ENCODE peak calls at places on chromosomes 4 and X, in four cellular contexts. N is cardiac muscle cell, W is tibial nerve, Z is suprapubic skin. O is an unnamed sample.

GRCh38 chrX:15235001-15235400 is 34.9 kb downstream of the ASB9 start:
- DNase-seq in Z (no peak), N (no peak), W (no peak), O (no peak)

GRCh38 chrX:44904542-44905115 is 31.6 kb downstream of the KDM6A start:
- DNase-seq in Z (no peak), N (no peak), W (no peak), O (no peak)

GRCh38 chr4:121599049-121599448 is 97.7 kb downstream of the ANXA5 start:
- DNase-seq in N (no peak), W (no peak), Z (no peak), O (no peak)

GRCh38 chr4:7774301-7775019 is 165.2 kb downstream of the AFAP1 start:
- DNase-seq in W (no peak), N (no peak), Z (peak; percentile 18), O (no peak)

GRCh38 chr4:64682946-64683345 is 273.7 kb upstream of the TECRL start:
- DNase-seq in W (no peak), N (no peak), Z (no peak), O (no peak)

GRCh38 chr4:1092026-1092982 is 21.1 kb downstream of the RNF212 start:
- DNase-seq in W (no peak), N (no peak), Z (peak; percentile 44), O (no peak)

GRCh38 chr4:140049024-140049923 is 104.7 kb downstream of the MAML3 start:
- DNase-seq in W (no peak), Z (no peak), N (peak; percentile 67), O (no peak)

GRCh38 chr4:40247350-40247749 is 50.5 kb downstream of the RHOH start:
- DNase-seq in N (no peak), Z (no peak), W (no peak), O (no peak)

GRCh38 chrX:138128025-138128671 is 562.2 kb downstream of the ZIC3 start:
- DNase-seq in N (peak; percentile 47), Z (no peak), W (no peak), O (no peak)

GRCh38 chr4:182219400-182219799 is 23.8 kb upstream of the TENM3 start:
- DNase-seq in N (no peak), W (no peak), Z (no peak), O (no peak)

GRCh38 chr4:30941641-30942040 is 221.5 kb downstream of the PCDH7 start:
- DNase-seq in N (no peak), Z (no peak), W (no peak), O (no peak)

GRCh38 chr4:30943356-30943755 is 223.2 kb downstream of the PCDH7 start:
- DNase-seq in N (no peak), W (no peak), Z (no peak), O (no peak)

GRCh38 chr4:30939684-30940083 is 219.5 kb downstream of the PCDH7 start:
- DNase-seq in Z (no peak), W (no peak), N (no peak), O (no peak)

DNA sequence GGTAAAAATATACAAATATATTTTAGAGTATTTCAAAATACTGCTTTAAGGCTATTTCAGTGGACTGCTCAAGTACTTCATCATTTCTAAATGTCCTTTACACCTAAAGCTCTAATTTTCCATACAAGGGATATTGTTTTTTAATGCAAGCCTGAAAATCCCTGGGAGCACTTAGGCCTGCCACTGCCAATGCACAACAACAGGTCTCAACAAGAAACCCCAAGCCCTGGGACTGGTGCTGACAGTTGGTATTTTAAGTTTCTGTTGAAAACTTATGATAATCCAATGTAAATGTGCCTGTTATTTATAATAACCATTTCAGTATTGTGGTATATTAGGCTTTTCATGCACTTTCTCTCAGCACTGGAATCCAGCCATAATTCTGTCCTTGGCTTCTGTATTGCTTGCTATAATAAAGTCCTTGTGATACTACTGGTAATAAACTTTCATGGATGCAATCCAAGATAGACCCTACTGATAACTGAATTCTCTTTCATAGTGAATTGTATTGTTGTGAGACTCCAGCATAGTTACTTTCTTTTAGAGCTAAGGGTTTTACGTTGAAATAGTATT is 218.9 kb downstream of the PCDH7 start:
- DNase-seq in Z (no peak), N (no peak), W (no peak), O (no peak)
- TF ChIP-seq CTCF in Z (no peak), N (no peak), W (no peak), O (no peak)

DNA sequence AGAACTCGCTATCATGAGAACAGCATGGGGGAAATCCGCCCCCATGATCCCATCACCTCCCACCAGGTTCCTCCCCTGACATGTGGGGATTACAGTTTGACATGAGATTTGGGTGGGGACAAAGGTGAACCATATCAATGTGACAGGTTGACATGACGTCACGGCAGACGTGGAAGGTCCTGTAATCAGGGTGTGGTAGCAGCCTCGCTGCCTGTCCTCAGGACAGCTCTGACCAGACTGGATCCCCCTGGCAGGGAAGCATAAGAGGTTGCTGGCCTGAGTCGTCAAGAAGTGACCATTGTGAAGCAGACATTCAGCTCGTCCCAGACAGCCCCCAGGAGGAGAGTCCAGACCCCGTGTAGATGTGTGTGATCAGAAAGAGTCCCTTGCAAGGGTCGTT is 104.6 kb downstream of the TNIP2 start:
- DNase-seq in N (no peak), W (no peak), Z (no peak), O (no peak)
- H3K36me3 ChIP-seq in N (peaks cover 23% of the 10 kb centered on the region), W (no peaks in the 10 kb centered on the region), Z (peaks cover 55% of the 10 kb centered on the region), O (peaks cover 43% of the 10 kb centered on the region)

GRCh38 chr4:77818077-77818666 is 996 bp downstream of the CNOT6L start:
- DNase-seq in Z (peak; percentile 77), N (peak; percentile 73), W (peak; percentile 50), O (peak; percentile 73)
- TF ChIP-seq CTCF in Z (peak; percentile 51), N (peak; percentile 63), W (peak; percentile 4), O (peak; percentile 26)

GRCh38 chr4:77065382-77065781 is 10.4 kb downstream of the CCNI start:
- DNase-seq in W (no peak), Z (no peak), N (no peak), O (no peak)

GRCh38 chr4:77062856-77063255 is 12.9 kb downstream of the CCNI start:
- DNase-seq in N (no peak), Z (no peak), W (no peak), O (no peak)
- H3K36me3 ChIP-seq in N (peaks cover 55% of the 10 kb centered on the region), Z (peaks cover 50% of the 10 kb centered on the region), W (no peaks in the 10 kb centered on the region), O (peaks cover 17% of the 10 kb centered on the region)

GRCh38 chr4:148978301-148978700 is 536.1 kb upstream of the NR3C2 start:
- DNase-seq in Z (no peak), N (no peak), W (no peak), O (no peak)

GRCh38 chr4:148982200-148982599 is 540.0 kb upstream of the NR3C2 start:
- DNase-seq in W (no peak), N (no peak), Z (no peak), O (no peak)

GRCh38 chr4:148984951-148985350 is 542.7 kb upstream of the NR3C2 start:
- DNase-seq in Z (no peak), N (no peak), W (no peak), O (no peak)

DNA sequence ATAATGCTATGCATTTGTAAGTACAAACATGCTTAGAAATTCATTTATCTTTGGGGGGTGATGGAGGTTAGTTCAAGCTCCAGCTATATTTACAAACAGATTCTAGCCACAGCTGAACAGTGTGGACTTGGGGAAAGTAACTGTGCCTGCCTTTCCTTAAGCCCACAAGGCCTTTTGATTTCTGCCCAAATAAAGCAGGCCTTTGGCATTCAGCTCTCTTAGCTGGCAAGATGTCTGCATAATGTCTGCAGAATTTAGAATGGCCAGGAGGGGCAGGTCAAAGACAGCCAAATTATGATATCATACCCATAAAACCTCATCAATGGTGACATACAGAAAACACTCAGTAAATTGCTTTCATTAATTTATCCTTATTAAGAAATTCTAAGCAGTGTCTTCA is 538.6 kb upstream of the NR3C2 start:
- DNase-seq in W (no peak), Z (no peak), N (no peak), O (no peak)
- TF ChIP-seq CTCF in W (no peak), Z (no peak), N (no peak), O (no peak)

DNA sequence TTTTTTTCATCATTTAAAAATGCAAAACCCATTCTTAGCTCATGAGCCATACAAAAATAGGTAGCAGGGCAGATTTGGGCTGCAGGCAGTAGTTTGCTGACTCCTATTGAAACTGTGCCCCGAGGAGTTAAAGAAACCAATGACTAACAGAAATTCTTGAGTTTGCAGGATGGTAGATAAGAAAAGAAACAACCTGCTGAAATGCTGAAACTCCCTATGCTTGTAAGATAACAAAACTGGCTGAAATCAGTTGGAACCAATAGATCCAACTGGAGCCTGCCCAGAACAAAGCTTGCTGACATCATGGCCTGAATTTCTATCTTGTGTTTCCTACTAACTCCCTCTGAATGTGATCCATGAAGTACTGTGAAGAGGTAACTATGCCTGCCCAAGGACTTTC is 68.6 kb downstream of the ANOS1 start:
- DNase-seq in W (no peak), Z (no peak), N (no peak), O (no peak)
- H3K36me3 ChIP-seq in W (no peaks in the 10 kb centered on the region), Z (no peaks in the 10 kb centered on the region), N (no peaks in the 10 kb centered on the region), O (no peaks in the 10 kb centered on the region)

DNA sequence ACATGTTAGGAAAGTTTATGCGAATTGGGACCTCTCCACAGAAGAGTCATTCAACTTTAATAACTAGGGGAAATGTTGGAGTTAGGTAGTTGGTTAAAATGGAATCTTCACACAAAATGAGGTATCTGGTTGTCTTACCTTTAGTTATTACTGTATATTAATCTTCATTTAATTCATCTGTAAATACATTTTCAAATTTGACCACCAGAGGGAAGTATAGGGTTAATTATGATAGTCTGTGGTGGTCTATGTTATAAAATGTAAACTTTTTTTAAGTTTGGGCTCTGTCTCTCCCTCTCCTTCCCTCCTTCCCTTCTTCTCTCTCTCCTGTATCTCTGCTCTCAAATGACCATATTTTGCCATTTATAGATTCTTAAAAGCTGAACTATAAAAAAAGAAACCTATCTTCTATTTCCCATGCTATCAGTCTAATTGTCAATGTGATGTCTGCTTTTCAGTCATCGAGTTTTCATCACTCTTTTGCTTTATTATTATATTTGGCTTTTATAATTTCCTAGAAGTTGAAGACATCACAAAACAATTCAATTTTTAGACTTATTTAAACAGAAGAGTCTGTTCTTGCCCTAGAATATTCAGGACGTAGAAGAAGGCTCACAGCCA is 49.8 kb downstream of the TMEM144 start:
- DNase-seq in Z (no peak), N (peak; percentile 28), W (no peak), O (no peak)
- TF ChIP-seq CTCF in Z (no peak), N (peak; percentile 36), W (peak; percentile 8), O (no peak)

DNA sequence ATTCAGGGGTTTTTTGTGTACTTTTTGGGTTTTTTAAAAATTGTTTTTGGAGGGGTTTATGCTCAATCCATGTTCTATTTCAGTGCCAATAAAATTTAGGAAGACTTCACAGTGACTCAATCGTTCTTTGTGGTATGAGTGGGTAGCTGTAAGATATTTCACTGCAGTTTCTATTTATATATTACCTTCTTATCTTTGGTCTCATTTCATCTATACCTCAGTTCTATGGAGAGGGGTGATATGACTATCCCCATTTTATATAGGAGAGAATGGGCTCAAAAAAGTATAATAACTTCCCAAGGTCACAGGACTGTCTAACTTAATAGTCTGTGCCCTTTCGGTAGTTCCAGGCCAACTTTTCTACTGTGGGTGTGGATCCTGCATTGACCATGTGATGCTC is 74.4 kb downstream of the MSN start:
- DNase-seq in Z (no peak), N (no peak), W (no peak), O (no peak)
- H3K36me3 ChIP-seq in Z (peaks cover 50% of the 10 kb centered on the region), N (no peaks in the 10 kb centered on the region), W (peaks cover 3% of the 10 kb centered on the region), O (peaks cover 34% of the 10 kb centered on the region)

O was measured in lung.